ENCODE peak calls at places on chromosome 22, in ten cellular contexts. R is islet precursor cell; F is uterus; C is body of pancreas; K is naive thymus-derived CD4-positive, alpha-beta T cell; V is fibroblast of pulmonary artery; J is SK-N-SH; P is activated T-cell treated with anti-CD3 and anti-CD28 coated beads for 4 hours; Y is COR-L47; Z is Peyer's patch. G is an unnamed sample.

GRCh38 chr22:48829908-48830307 is 997.8 kb downstream of the BRD1 start:
- DNase-seq in J (no peak), Z (no peak), F (no peak), R (peak; percentile 38), P (no peak), Y (no peak), C (no peak), V (no peak), K (no peak), G (no peak)

GRCh38 chr22:35312198-35313059 is 12.7 kb downstream of the TOM1 start:
- DNase-seq in R (no peak), Y (peak; percentile 23), P (no peak), Z (peak; percentile 85), J (no peak), V (no peak), F (no peak), C (peak; percentile 57), K (no peak), G (peak; percentile 54)

GRCh38 chr22:25694167-25694907 is 47.7 kb upstream of the MYO18B start:
- DNase-seq in P (no peak), J (no peak), Y (no peak), Z (no peak), C (no peak), F (no peak), V (no peak), K (no peak), R (no peak), G (no peak)

GRCh38 chr22:40463727-40464126 is 93.3 kb downstream of the SGSM3 start:
- DNase-seq in J (no peak), Z (no peak), P (peak; percentile 24), K (peak; percentile 40), Y (no peak), C (no peak), R (no peak), F (no peak), V (no peak), G (no peak)

GRCh38 chr22:46407748-46408147 is 72.2 kb downstream of the TRMU start:
- DNase-seq in Z (no peak), F (no peak), P (no peak), V (no peak), C (no peak), Y (no peak), J (no peak), R (no peak), K (no peak), G (no peak)

GRCh38 chr22:45903355-45904149 is 73.4 kb downstream of the WNT7B start:
- DNase-seq in F (no peak), K (no peak), Z (no peak), C (peak; percentile 73), J (no peak), R (peak; percentile 63), V (peak; percentile 49), P (no peak), Y (no peak), G (peak; percentile 59)

GRCh38 chr22:45162531-45162930 is 1.2 kb upstream of the NUP50 start:
- DNase-seq in Y (no peak), V (no peak), C (no peak), F (no peak), R (no peak), K (no peak), Z (no peak), J (no peak), P (no peak), G (peak; percentile 17)

GRCh38 chr22:41979423-41980250 is 10.4 kb downstream of the SEPTIN3 start:
- DNase-seq in V (no peak), K (no peak), C (no peak), Z (no peak), F (no peak), R (no peak), J (no peak), Y (no peak), P (no peak), G (no peak)

GRCh38 chr22:49247194-49247924 is 580.3 kb downstream of the BRD1 start:
- DNase-seq in F (no peak), P (no peak), J (no peak), Y (no peak), V (no peak), C (no peak), R (peak; percentile 31), K (no peak), Z (no peak), G (no peak)

GRCh38 chr22:17370036-17370765 is 941 bp downstream of the CECR2 start:
- DNase-seq in P (no peak), V (no peak), Z (no peak), R (peak; percentile 58), Y (no peak), F (no peak), C (no peak), K (no peak), J (peak; percentile 32), G (no peak)

GRCh38 chr22:40044870-40045834 is 50.4 kb downstream of the FAM83F start:
- DNase-seq in Z (peak; percentile 90), Y (peak; percentile 63), V (no peak), C (peak; percentile 57), K (peak; percentile 76), J (peak; percentile 68), P (peak; percentile 55), R (peak; percentile 69), F (peak; percentile 30), G (peak; percentile 24)

GRCh38 chr22:37662039-37662438 is 3.5 kb downstream of the PDXP start:
- DNase-seq in V (no peak), Z (no peak), R (no peak), K (no peak), F (no peak), C (no peak), J (no peak), Y (no peak), P (no peak), G (no peak)

GRCh38 chr22:48055185-48055584 is 1292.7 kb downstream of the TBC1D22A start:
- DNase-seq in Y (no peak), J (no peak), K (no peak), P (no peak), R (no peak), Z (no peak), C (no peak), V (no peak), F (no peak), G (no peak)

GRCh38 chr22:36982136-36982535 is 37.1 kb downstream of the TST start:
- DNase-seq in K (no peak), C (no peak), J (no peak), V (no peak), P (no peak), F (no peak), R (peak; percentile 24), Y (no peak), Z (no peak), G (no peak)

GRCh38 chr22:47355388-47355725 is 592.9 kb downstream of the TBC1D22A start:
- DNase-seq in P (no peak), V (no peak), J (no peak), R (no peak), Y (no peak), C (no peak), K (no peak), F (no peak), Z (no peak), G (no peak)

GRCh38 chr22:42560781-42561180 is 7.0 kb downstream of the SERHL2 start:
- DNase-seq in J (peak; percentile 59), Z (no peak), K (no peak), V (peak; percentile 24), Y (no peak), F (no peak), R (peak; percentile 75), C (no peak), P (no peak), G (no peak)

GRCh38 chr22:30314918-30315317 is 11.8 kb downstream of the TBC1D10A start:
- DNase-seq in F (no peak), C (no peak), K (peak; percentile 40), P (peak; percentile 15), R (peak; percentile 81), Z (no peak), V (no peak), Y (no peak), J (no peak), G (no peak)

GRCh38 chr22:42074153-42074750 is at the start of gene PHETA2:
- DNase-seq in R (peak; percentile 61), Z (peak; percentile 78), V (peak; percentile 37), C (peak; percentile 66), F (peak; percentile 59), K (peak; percentile 55), Y (no peak), P (peak; percentile 33), J (peak; percentile 65), G (peak; percentile 34)

GRCh38 chr22:44839061-44839460 is 86.7 kb downstream of the ARHGAP8 start:
- DNase-seq in Z (no peak), P (no peak), K (no peak), V (no peak), C (no peak), J (no peak), R (no peak), Y (no peak), F (no peak), G (no peak)

GRCh38 chr22:22662095-22662494 is 17.7 kb downstream of the GGTLC2 start:
- DNase-seq in R (no peak), V (no peak), C (no peak), K (no peak), F (no peak), J (no peak), Y (no peak), P (no peak), Z (no peak), G (no peak)

GRCh38 chr22:19825016-19825339 is 29.7 kb downstream of the GNB1L start:
- DNase-seq in F (no peak), C (peak; percentile 1), R (peak; percentile 43), Z (peak; percentile 36), V (no peak), Y (no peak), J (no peak), K (no peak), P (no peak), G (no peak)

GRCh38 chr22:30705710-30706651 is 11.3 kb downstream of the OSBP2 start:
- DNase-seq in Y (no peak), Z (no peak), C (no peak), F (no peak), J (no peak), R (no peak), P (no peak), V (no peak), K (no peak), G (peak; percentile 76)

GRCh38 chr22:24997023-24997422 is 44.5 kb downstream of the KIAA1671 start:
- DNase-seq in Y (no peak), J (no peak), R (no peak), V (no peak), Z (no peak), C (no peak), F (no peak), P (no peak), K (no peak), G (no peak)

GRCh38 chr22:26823966-26824365 is 166.6 kb downstream of the MIAT start:
- DNase-seq in J (no peak), Z (no peak), Y (no peak), F (no peak), R (no peak), P (no peak), V (no peak), K (no peak), C (no peak), G (no peak)

GRCh38 chr22:30234786-30235470 is 11.6 kb downstream of the LIF start:
- DNase-seq in F (no peak), Z (no peak), J (no peak), R (peak; percentile 87), C (peak; percentile 74), P (no peak), V (no peak), K (no peak), Y (no peak), G (peak; percentile 46)

GRCh38 chr22:43435851-43436535 is 24.2 kb downstream of the MPPED1 start:
- DNase-seq in Z (no peak), V (no peak), F (no peak), K (no peak), Y (peak; percentile 91), J (no peak), R (no peak), C (peak; percentile 81), P (no peak), G (no peak)

GRCh38 chr22:37416806-37417205 is 10.5 kb downstream of the ELFN2 start:
- DNase-seq in P (no peak), Z (no peak), F (no peak), R (no peak), J (peak; percentile 66), K (no peak), C (peak; percentile 36), Y (peak; percentile 40), V (no peak), G (no peak)

GRCh38 chr22:49394116-49394785 is 433.4 kb downstream of the BRD1 start:
- DNase-seq in R (peak; percentile 64), P (no peak), J (no peak), C (no peak), Y (no peak), K (no peak), V (no peak), F (no peak), Z (no peak), G (no peak)

G was measured in fibroblast of the aortic adventitia.